ENCODE peak calls at places on chromosome 20, in eight cellular contexts. N is RWPE1; D is head of caudate nucleus; E is Peyer's patch; T is GM04504; X is type B pancreatic cell; H is posterior cingulate gyrus; M is CD8-positive, alpha-beta memory T cell. Y is an unnamed sample.

GRCh38 chr20:38724603-38725457 is 544 bp downstream of the SLC32A1 start:
- DNase-seq in N (no peak), D (no peak), E (no peak), T (no peak), X (no peak), H (no peak), M (no peak), Y (no peak)

GRCh38 chr20:59576216-59576953 is 28.0 kb upstream of the PHACTR3 start:
- DNase-seq in N (no peak), D (peak; percentile 17), E (no peak), T (no peak), X (no peak), H (peak; percentile 64), M (no peak), Y (no peak)

GRCh38 chr20:54922636-54923035 is 447.2 kb downstream of the DOK5 start:
- DNase-seq in N (no peak), D (no peak), E (no peak), T (no peak), X (no peak), H (no peak), M (no peak), Y (no peak)

GRCh38 chr20:44720617-44720993 is 5.4 kb downstream of the CCN5 start:
- DNase-seq in N (peak; percentile 93), D (peak; percentile 45), E (no peak), T (no peak), X (no peak), H (peak; percentile 40), M (no peak), Y (peak; percentile 93)

GRCh38 chr20:50724851-50725721 is 6.3 kb upstream of the PARD6B start:
- DNase-seq in N (peak; percentile 93), D (peak; percentile 82), E (no peak), T (peak; percentile 89), X (peak; percentile 75), H (peak; percentile 73), M (no peak), Y (peak; percentile 99)

GRCh38 chr20:6704132-6704861 is 63.2 kb upstream of the BMP2 start:
- DNase-seq in N (no peak), D (no peak), E (no peak), T (peak; percentile 40), X (no peak), H (no peak), M (no peak), Y (peak; percentile 95)

GRCh38 chr20:47764154-47764734 is 21.0 kb downstream of the SULF2 start:
- DNase-seq in N (peak; percentile 74), D (no peak), E (no peak), T (no peak), X (no peak), H (no peak), M (no peak), Y (no peak)

GRCh38 chr20:45052698-45053440 is 48.1 kb downstream of the KCNS1 start:
- DNase-seq in N (no peak), D (no peak), E (no peak), T (peak; percentile 54), X (no peak), H (no peak), M (peak; percentile 35), Y (peak; percentile 31)

GRCh38 chr20:43941476-43942212 is 27.0 kb downstream of the TOX2 start:
- DNase-seq in N (peak; percentile 70), D (no peak), E (peak; percentile 15), T (no peak), X (no peak), H (no peak), M (no peak), Y (peak; percentile 16)

Y was measured in kidney tubule cell.